ENCODE peak calls at places on chromosomes 11 and 22, in eight cellular contexts. I, F, U, A, X, R, J and Z are unnamed samples.

GRCh38 chr22:27132400-27132799 is 475.0 kb downstream of the MIAT start:
- DNase-seq in U (no peak), X (no peak), J (no peak), F (no peak), I (no peak), A (no peak), R (no peak), Z (no peak)

GRCh38 chr11:129115652-129116585 is 76.2 kb downstream of the ARHGAP32 start:
- DNase-seq in X (no peak), I (no peak), F (peak), A (no peak), R (no peak), J (no peak), U (peak), Z (no peak)

GRCh38 chr22:23522642-23523251 is 57.3 kb downstream of the IGLL1 start:
- DNase-seq in F (peak), J (no peak), A (no peak), U (peak), X (peak), R (no peak), I (no peak), Z (no peak)

GRCh38 chr11:14463623-14464022 is 36.0 kb downstream of the COPB1 start:
- DNase-seq in A (no peak), J (no peak), X (no peak), R (no peak), F (no peak), U (no peak), I (no peak), Z (no peak)

GRCh38 chr11:61959678-61960077 is 7.8 kb downstream of the FTH1 start:
- DNase-seq in A (no peak), R (no peak), X (no peak), J (no peak), I (peak), F (no peak), U (no peak), Z (no peak)

GRCh38 chr11:81987829-81988472 is 745.7 kb downstream of the FAM181B start:
- DNase-seq in J (no peak), U (no peak), A (no peak), I (peak), F (no peak), X (peak), R (no peak), Z (no peak)

GRCh38 chr11:75087319-75088055 is 9.2 kb downstream of the OR2AT4 start:
- DNase-seq in A (no peak), I (no peak), R (no peak), F (no peak), X (no peak), U (no peak), J (no peak), Z (no peak)

GRCh38 chr22:35838849-35839646 is 121.4 kb downstream of the APOL5 start:
- DNase-seq in X (peak), A (no peak), U (peak), R (no peak), J (peak), F (peak), I (no peak), Z (no peak)

DNA sequence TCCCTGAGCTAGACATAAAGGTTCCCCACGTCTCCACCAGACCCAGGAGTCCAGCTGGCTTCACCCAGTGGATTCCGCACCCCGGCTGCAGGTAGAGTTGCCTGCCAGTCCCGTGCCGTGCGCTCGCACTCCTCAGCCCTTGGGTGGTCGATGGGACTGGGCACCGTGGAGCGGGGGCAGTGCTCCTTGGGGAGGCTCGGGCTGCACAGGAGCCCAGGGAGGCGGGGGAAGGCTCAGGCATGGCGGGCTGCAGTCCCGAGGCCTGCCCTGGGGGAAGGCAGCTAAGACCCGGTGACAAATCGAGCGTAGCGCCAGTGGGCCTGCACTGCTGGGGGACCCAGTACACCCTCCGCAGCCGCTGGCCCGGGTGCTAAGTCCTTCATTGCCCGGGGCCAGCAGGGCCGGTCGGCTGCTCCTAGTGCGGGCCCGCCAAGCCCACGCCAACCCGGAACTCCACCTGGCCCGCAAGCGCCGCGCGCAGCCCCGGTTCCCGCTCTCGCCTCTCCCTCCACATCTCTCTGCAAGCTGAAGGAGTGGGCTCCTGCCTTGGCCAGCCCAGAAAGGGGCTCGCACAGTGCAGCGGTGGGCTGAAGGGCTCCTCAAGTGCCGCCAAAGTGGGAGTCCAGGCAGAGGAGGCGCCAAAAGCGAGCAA is 9.5 kb upstream of the TREH start:
- DNase-seq in I (peak), A (no peak), U (no peak), R (no peak), F (no peak), J (no peak), X (no peak), Z (peak)
- H3K4me3 ChIP-seq in I (no peak), A (no peak), U (peak), R (no peak), F (no peak), J (peak), X (no peak), Z (no peak)

DNA sequence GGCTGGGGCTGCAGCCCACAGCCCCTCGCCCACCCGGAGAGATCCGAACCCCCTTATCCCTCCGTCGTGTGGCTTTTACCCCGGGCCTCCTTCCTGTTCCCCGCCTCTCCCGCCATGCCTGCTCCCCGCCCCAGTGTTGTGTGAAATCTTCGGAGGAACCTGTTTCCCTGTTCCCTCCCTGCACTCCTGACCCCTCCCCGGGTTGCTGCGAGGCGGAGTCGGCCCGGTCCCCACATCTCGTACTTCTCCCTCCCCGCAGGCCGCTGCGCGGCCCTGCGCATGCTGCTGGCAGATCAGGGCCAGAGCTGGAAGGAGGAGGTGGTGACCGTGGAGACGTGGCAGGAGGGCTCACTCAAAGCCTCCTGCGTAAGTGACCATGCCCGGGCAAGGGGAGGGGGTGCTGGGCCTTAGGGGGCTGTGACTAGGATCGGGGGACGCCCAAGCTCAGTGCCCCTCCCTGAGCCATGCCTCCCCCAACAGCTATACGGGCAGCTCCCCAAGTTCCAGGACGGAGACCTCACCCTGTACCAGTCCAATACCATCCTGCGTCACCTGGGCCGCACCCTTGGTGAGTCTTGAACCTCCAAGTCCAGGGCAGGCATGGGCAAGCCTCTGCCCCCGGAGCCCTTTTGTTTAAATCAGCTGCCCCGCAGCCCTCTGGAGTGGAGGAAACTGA is 731 bp downstream of the GSTP1 start:
- DNase-seq in F (peak), J (peak), R (no peak), I (peak), X (peak), A (peak), U (no peak), Z (peak)
- TF ChIP-seq POLR2A in F (no peak), J (peak), R (no peak), I (peak), X (peak), A (no peak), U (no peak), Z (no peak)

GRCh38 chr22:25334091-25334490 is 114.7 kb downstream of the CRYBB2 start:
- DNase-seq in A (peak), F (peak), U (peak), J (no peak), R (no peak), X (no peak), I (peak), Z (no peak)
- TF ChIP-seq CTCF in A (peak), F (peak), U (peak), J (no peak), R (no peak), X (peak), I (peak), Z (no peak)

GRCh38 chr11:122308286-122308685 is 192.3 kb upstream of the BLID start:
- DNase-seq in A (no peak), J (no peak), X (no peak), U (no peak), I (no peak), F (no peak), R (no peak), Z (no peak)

GRCh38 chr11:122305018-122305417 is 189.0 kb upstream of the BLID start:
- DNase-seq in A (no peak), R (no peak), J (no peak), I (no peak), U (no peak), F (no peak), X (no peak), Z (no peak)

GRCh38 chr11:122307480-122308085 is 191.6 kb upstream of the BLID start:
- DNase-seq in X (no peak), U (no peak), J (no peak), A (no peak), I (no peak), F (no peak), R (no peak), Z (no peak)

GRCh38 chr11:122305426-122305825 is 189.4 kb upstream of the BLID start:
- DNase-seq in X (no peak), F (no peak), U (no peak), J (no peak), R (no peak), A (no peak), I (no peak), Z (no peak)

DNA sequence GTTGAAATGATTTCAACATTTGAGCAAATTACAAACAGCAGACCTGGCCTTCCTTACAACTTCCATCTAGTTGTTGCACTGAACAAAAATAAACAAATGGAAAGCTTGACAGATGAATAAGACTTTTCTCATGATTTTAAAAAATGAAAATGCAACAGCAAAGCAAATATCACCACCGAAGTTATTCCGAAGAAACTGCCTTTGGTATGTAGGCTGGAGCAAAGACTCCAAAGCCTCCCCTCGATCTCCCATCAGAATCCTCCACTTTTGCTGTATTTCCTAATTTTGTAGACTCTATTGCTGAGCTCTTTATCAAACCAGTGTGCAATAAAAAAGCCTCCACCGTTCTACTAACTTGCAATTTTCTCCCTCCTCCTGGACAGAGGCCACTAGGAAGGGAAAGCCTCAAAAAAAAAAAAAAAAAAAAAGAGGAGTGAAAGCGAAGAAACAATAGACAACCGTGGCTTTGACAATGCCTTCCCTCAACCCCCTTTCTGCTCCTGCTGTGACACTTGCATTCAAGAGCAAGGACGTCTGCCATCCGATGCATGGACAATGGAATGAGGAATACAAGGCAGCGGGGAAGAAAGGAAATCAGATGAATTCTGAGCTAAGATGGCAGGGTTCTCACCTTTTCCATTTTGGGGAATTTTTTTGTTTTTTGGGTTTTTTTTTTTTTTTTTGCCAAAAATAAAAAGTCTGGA is 190.9 kb upstream of the BLID start:
- DNase-seq in F (no peak), R (no peak), J (no peak), A (no peak), X (no peak), U (no peak), I (no peak), Z (no peak)
- H3K4me3 ChIP-seq in F (no peak), R (no peak), J (no peak), A (no peak), X (no peak), U (no peak), I (no peak), Z (no peak)

DNA sequence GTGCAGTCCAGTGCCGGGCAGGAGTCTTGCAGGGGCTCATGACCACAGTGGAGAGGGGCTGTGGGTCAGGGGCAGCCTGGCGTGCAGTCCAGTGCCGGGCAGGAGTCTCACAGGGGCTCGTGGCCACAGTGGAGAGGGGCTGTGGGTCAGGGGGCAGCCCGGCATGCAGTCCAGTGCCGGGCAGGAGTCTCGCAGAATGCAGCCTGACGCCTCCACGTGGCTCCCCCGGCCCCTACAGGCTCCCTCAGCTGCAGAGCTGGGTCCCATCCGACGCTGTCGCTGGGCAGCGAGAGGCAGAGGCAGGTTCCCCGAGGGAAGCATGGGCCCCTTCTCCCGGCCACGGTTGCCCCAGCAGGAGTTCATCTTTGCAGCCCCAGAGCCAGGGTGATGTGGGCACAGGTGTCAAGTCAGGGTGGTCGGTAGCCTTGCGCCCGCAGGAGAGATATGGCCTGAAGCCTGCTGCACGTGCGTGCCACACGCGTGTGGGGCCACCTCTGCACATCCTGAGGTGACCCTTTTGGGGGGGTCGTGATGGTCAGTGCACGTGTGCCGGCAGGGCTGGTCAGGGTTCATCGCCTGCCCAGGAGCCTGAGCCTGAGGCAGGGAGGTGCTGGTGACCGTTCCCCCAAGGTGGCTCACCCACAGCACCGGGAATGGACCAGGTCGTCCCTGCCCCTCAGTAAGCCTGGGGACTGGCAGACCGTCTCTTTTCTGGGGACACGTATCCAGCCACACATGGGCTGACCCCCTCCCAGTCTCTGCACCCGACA is 2.9 kb downstream of the IFITM5 start:
- DNase-seq in A (no peak), F (no peak), R (no peak), U (no peak), X (no peak), I (peak), J (peak), Z (no peak)
- TF ChIP-seq POLR2A in A (no peak), F (peak), R (no peak), U (no peak), X (no peak), I (peak), J (no peak), Z (no peak)